ENCODE peak calls at places on chromosomes 1 and 21, in six cellular contexts. S, Z, C, R, P and B are unnamed samples.

GRCh38 chr1:16110884-16111283 is 37.4 kb upstream of the FAM131C start:
- DNase-seq in C (no peak), R (no peak), Z (no peak), P (no peak), S (no peak), B (no peak)

GRCh38 chr1:186843931-186844330 is 15.2 kb downstream of the PLA2G4A start:
- DNase-seq in S (no peak), C (no peak), Z (no peak), P (no peak), R (no peak), B (no peak)

GRCh38 chr1:189429610-189430009 is 1048.1 kb downstream of the BRINP3 start:
- DNase-seq in C (no peak), Z (peak; percentile 11), P (no peak), S (no peak), R (no peak), B (peak; percentile 16)

GRCh38 chr1:46811053-46811452 is 12.2 kb downstream of the CYP4B1 start:
- DNase-seq in R (no peak), Z (no peak), S (no peak), C (no peak), P (no peak), B (no peak)

GRCh38 chr1:232147215-232147614 is 482.7 kb downstream of the SIPA1L2 start:
- DNase-seq in R (no peak), Z (no peak), S (no peak), P (no peak), C (no peak), B (no peak)

GRCh38 chr1:156703336-156703735 is 2.0 kb downstream of the CRABP2 start:
- DNase-seq in C (no peak), P (no peak), R (no peak), S (no peak), Z (no peak), B (no peak)

GRCh38 chr1:201349091-201349490 is 28.4 kb downstream of the TNNT2 start:
- DNase-seq in S (no peak), R (no peak), P (no peak), C (no peak), Z (no peak), B (no peak)

GRCh38 chr1:50427086-50427817 is 4.0 kb upstream of the DMRTA2 start:
- DNase-seq in P (no peak), S (no peak), C (no peak), Z (no peak), R (no peak), B (no peak)

GRCh38 chr1:108897865-108898720 is 21.3 kb downstream of the GPSM2 start:
- DNase-seq in C (no peak), R (no peak), S (no peak), Z (peak; percentile 34), P (peak; percentile 52), B (no peak)

GRCh38 chr1:69479734-69480133 is 88.0 kb upstream of the LRRC7 start:
- DNase-seq in P (no peak), S (no peak), R (no peak), Z (no peak), C (no peak), B (no peak)

GRCh38 chr1:5796028-5796427 is 196.2 kb downstream of the NPHP4 start:
- DNase-seq in R (no peak), C (no peak), Z (no peak), S (no peak), P (no peak), B (no peak)

GRCh38 chr1:167723707-167724323 is 2.0 kb downstream of the MPZL1 start:
- DNase-seq in P (no peak), R (no peak), S (no peak), C (no peak), Z (no peak), B (no peak)

GRCh38 chr1:25107643-25108010 is 124.7 kb downstream of the SYF2 start:
- DNase-seq in C (no peak), R (no peak), Z (no peak), S (no peak), P (peak; percentile 77), B (no peak)

GRCh38 chr1:37602750-37603694 is 7.3 kb upstream of the GNL2 start:
- DNase-seq in P (no peak), R (no peak), S (no peak), C (no peak), Z (no peak), B (no peak)

GRCh38 chr1:170126691-170127090 is 19.1 kb upstream of the NTMT2 start:
- DNase-seq in R (no peak), P (peak; percentile 93), S (no peak), Z (peak; percentile 77), C (no peak), B (peak; percentile 43)

GRCh38 chr1:230735447-230735846 is 11.7 kb upstream of the CAPN9 start:
- DNase-seq in P (no peak), R (no peak), Z (no peak), C (no peak), S (no peak), B (no peak)

GRCh38 chr1:228280106-228280901 is 72.5 kb downstream of the OBSCN start:
- DNase-seq in R (no peak), C (peak; percentile 67), Z (no peak), S (no peak), P (no peak), B (no peak)

GRCh38 chr21:31550070-31550469 is 109.4 kb upstream of the SOD1 start:
- DNase-seq in C (no peak), R (no peak), P (no peak), Z (no peak), S (no peak), B (no peak)

GRCh38 chr1:195738971-195739650 is 869.1 kb downstream of the KCNT2 start:
- DNase-seq in Z (no peak), R (no peak), C (no peak), P (no peak), S (no peak), B (no peak)

GRCh38 chr21:15023782-15024181 is 41.0 kb downstream of the NRIP1 start:
- DNase-seq in C (no peak), R (no peak), P (no peak), Z (no peak), S (no peak), B (no peak)

GRCh38 chr1:64645742-64646141 is 99.1 kb upstream of the RAVER2 start:
- DNase-seq in Z (no peak), P (no peak), C (no peak), S (no peak), R (no peak), B (no peak)

GRCh38 chr21:43322311-43322710 is 104.6 kb downstream of the SIK1 start:
- DNase-seq in P (no peak), Z (no peak), C (no peak), R (no peak), S (no peak), B (no peak)

DNA sequence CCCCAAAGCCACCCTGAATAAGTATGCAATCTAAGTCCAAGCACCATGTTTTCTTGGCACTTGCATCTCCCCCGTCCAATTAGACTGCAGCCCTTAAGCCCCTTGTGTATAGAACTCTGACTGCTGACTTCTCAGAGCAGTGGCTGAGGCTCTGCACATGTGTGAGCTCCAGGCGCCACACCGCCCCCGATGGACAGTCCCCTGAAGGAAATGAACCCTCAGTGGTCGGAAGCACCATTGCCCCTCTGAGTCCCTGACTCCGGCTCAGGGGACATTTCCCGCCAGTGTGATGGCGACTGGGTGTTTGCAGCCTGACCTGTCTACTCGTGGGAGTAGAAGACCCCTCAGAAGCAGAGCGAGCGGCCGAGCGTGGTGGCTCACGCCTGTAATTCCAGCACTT is 37.2 kb upstream of the SCCPDH start:
- DNase-seq in C (no peak), R (no peak), P (no peak), Z (no peak), S (no peak), B (no peak)
- TF ChIP-seq CTCF in C (no peak), R (no peak), P (no peak), Z (no peak), S (no peak), B (no peak)

GRCh38 chr1:42085596-42085995 is 67.6 kb upstream of the GUCA2B start:
- DNase-seq in R (no peak), C (no peak), S (no peak), Z (no peak), P (peak; percentile 1), B (peak; percentile 9)

GRCh38 chr1:42081475-42081874 is 71.7 kb upstream of the GUCA2B start:
- DNase-seq in R (no peak), P (no peak), Z (no peak), C (peak; percentile 33), S (no peak), B (no peak)
- H3K4me3 ChIP-seq in R (no peak overlapping the region), P (no peak overlapping the region), Z (no peak overlapping the region), C (no peak overlapping the region), S (no peak overlapping the region), B (no peak overlapping the region)

GRCh38 chr1:157878059-157878458 is 36.5 kb upstream of the CD5L start:
- DNase-seq in Z (peak; percentile 7), S (no peak), C (no peak), P (peak; percentile 13), R (no peak), B (peak; percentile 18)
- TF ChIP-seq CTCF in Z (peak; percentile 46), S (peak; percentile 62), C (no peak), P (peak; percentile 52), R (no peak), B (peak; percentile 78)

GRCh38 chr1:153544453-153545066 is 1.0 kb downstream of the S100A4 start:
- DNase-seq in R (peak; percentile 25), P (no peak), Z (no peak), S (no peak), C (no peak), B (no peak)

GRCh38 chr1:153543738-153544135 is 1.9 kb downstream of the S100A4 start:
- DNase-seq in S (no peak), Z (no peak), C (no peak), P (no peak), R (peak; percentile 16), B (no peak)

GRCh38 chr1:153541641-153542569 is 1.2 kb upstream of the S100A5 start:
- DNase-seq in S (no peak), C (no peak), R (peak; percentile 18), Z (no peak), P (no peak), B (no peak)

GRCh38 chr1:153545067-153546055 is at the start of gene S100A4:
- DNase-seq in C (peak; percentile 93), S (peak; percentile 93), Z (peak; percentile 71), R (peak; percentile 95), P (peak; percentile 80), B (peak; percentile 49)

DNA sequence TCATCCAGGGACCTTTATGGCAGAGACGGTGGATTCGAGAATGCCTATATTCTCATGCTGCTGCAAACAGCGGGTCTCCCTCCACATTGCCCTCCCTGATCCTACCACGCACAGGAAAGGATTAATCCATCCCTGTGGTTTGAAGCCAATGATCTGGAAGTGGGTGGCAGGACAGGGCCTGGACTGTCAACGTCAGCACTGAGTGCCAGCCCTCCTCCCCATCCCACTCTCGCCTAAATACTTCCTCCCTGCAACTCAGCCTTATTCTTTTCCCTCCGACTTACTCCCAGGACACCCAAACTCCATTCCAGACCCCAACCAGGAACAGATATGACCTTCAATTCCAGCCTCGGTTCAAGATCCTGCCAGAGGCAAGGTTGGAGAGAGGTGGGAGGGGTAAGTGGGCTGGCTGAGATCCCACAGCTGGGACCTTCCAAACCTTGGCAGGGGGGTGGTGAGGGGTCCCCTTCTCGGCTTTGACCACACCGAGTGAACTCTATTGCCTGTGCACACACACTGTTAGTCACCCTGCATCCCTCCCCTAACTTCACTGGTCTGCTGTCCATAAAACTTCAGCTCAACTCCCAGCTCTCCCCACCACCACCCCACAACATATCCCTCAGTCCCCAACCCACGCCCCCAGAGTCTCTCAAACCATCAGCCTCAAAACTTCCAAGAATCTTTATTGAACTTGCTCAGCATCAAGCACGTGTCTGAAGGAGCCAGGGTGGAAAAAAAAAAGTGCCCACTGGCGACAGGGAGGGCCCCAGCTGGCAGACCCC is 2.4 kb upstream of the S100A5 start:
- DNase-seq in P (no peak), S (no peak), C (no peak), R (peak; percentile 13), Z (no peak), B (no peak)
- H3K4me3 ChIP-seq in P (no peak overlapping the region), S (peak overlapping the region; percentile 66), C (no peak overlapping the region), R (peak overlapping the region; percentile 52), Z (no peak overlapping the region), B (no peak overlapping the region)